ENCODE peak calls at places on chromosome 16, in nine cellular contexts. Z is fibroblast of lung; I is HS-5; T is activated CD4-positive, alpha-beta T cell treated with anti-CD3 and anti-CD28 coated beads, Interleukin-2, amount 50 U/mL, for 1 hour; P is OCI-LY7; B is AG09319; C is cardiac muscle cell; V is stimulated activated CD8-positive, alpha-beta memory T cell treated with anti-CD3 and anti-CD28 coated beads, Interleukin-2, amount 100 ng/mL, for 1 hour; L is activated T-helper 1 cell treated with anti-CD3 and anti-CD28 coated beads, Interleukin-2, amount 50 U/mL, for 16 hours. A is an unnamed sample.

GRCh38 chr16:12674096-12674495 is 129.6 kb downstream of the CPPED1 start:
- DNase-seq in V (no peak), T (no peak), P (no peak), B (no peak), Z (peak), L (no peak), I (peak), C (no peak), A (no peak)

GRCh38 chr16:57357330-57358151 is 1.0 kb upstream of the CCL22 start:
- DNase-seq in Z (no peak), I (no peak), T (no peak), P (no peak), B (no peak), V (no peak), C (no peak), L (no peak), A (no peak)

GRCh38 chr16:12050361-12050760 is 73.8 kb downstream of the SNX29 start:
- DNase-seq in B (no peak), L (no peak), Z (no peak), P (no peak), T (no peak), I (no peak), C (no peak), V (no peak), A (no peak)

GRCh38 chr16:35868630-35869029 is 2409.2 kb downstream of the TP53TG3F start:
- DNase-seq in T (no peak), Z (no peak), L (no peak), I (no peak), P (no peak), C (no peak), V (no peak), B (no peak), A (no peak)

GRCh38 chr16:87595712-87596111 is 6.6 kb upstream of the JPH3 start:
- DNase-seq in T (no peak), V (no peak), B (no peak), I (no peak), L (no peak), P (no peak), C (no peak), Z (no peak), A (no peak)

GRCh38 chr16:11497329-11497805 is 89.4 kb downstream of the LITAF start:
- DNase-seq in B (peak), C (peak), V (no peak), L (no peak), P (no peak), T (no peak), Z (peak), I (peak), A (no peak)

GRCh38 chr16:48126801-48127644 is 28.8 kb downstream of the ABCC12 start:
- DNase-seq in Z (peak), C (peak), T (no peak), B (peak), V (no peak), I (peak), P (no peak), L (no peak), A (no peak)

GRCh38 chr16:87845213-87845612 is 24.1 kb downstream of the SLC7A5 start:
- DNase-seq in B (no peak), C (no peak), L (no peak), Z (no peak), P (no peak), V (no peak), T (no peak), I (no peak), A (no peak)

GRCh38 chr16:2960183-2961010 is 3.7 kb upstream of the KREMEN2 start:
- DNase-seq in I (no peak), P (no peak), B (no peak), L (no peak), V (no peak), C (no peak), T (no peak), Z (no peak), A (no peak)

GRCh38 chr16:89052824-89053724 is 40.6 kb upstream of the ACSF3 start:
- DNase-seq in V (no peak), I (no peak), C (no peak), Z (peak), L (no peak), T (no peak), B (no peak), P (no peak), A (no peak)

GRCh38 chr16:50068550-50068949 is 2.8 kb downstream of the HEATR3 start:
- DNase-seq in V (no peak), L (no peak), Z (peak), T (no peak), B (no peak), I (no peak), P (no peak), C (no peak), A (no peak)

GRCh38 chr16:25210758-25211157 is 6.0 kb upstream of the AQP8 start:
- DNase-seq in P (no peak), Z (peak), L (no peak), I (no peak), V (no peak), B (no peak), C (no peak), T (no peak), A (no peak)

GRCh38 chr16:20944861-20945390 is 44.4 kb downstream of the LYRM1 start:
- DNase-seq in C (no peak), T (peak), V (no peak), B (no peak), L (no peak), P (peak), Z (peak), I (no peak), A (peak)

GRCh38 chr16:84703671-84704070 is 3.9 kb downstream of the USP10 start:
- DNase-seq in L (no peak), V (no peak), I (no peak), T (no peak), P (no peak), C (no peak), B (no peak), Z (peak), A (no peak)

GRCh38 chr16:82152641-82153094 is 17.4 kb downstream of the MPHOSPH6 start:
- DNase-seq in T (no peak), B (no peak), I (no peak), P (no peak), C (no peak), L (no peak), V (no peak), Z (peak), A (no peak)

GRCh38 chr16:67961551-67961957 is 6.9 kb downstream of the SLC12A4 start:
- DNase-seq in L (no peak), I (no peak), T (no peak), C (no peak), V (no peak), P (no peak), B (no peak), Z (no peak), A (no peak)

GRCh38 chr16:85586360-85587145 is 26.6 kb upstream of the GSE1 start:
- DNase-seq in C (no peak), I (no peak), Z (peak), V (no peak), T (no peak), P (no peak), B (no peak), L (no peak), A (no peak)

GRCh38 chr16:50747206-50747956 is 5.5 kb downstream of the CYLD start:
- DNase-seq in T (no peak), Z (peak), L (no peak), I (no peak), P (peak), V (no peak), B (no peak), C (no peak), A (no peak)

GRCh38 chr16:65884018-65884417 is 482.5 kb upstream of the CDH5 start:
- DNase-seq in L (no peak), C (no peak), I (peak), T (no peak), Z (peak), B (no peak), V (no peak), P (no peak), A (no peak)

GRCh38 chr16:72677662-72678447 is 370.1 kb downstream of the ZFHX3 start:
- DNase-seq in P (no peak), L (no peak), Z (peak), I (peak), C (no peak), V (no peak), T (no peak), B (no peak), A (no peak)

GRCh38 chr16:8621221-8621571 is 302 bp upstream of the METTL22 start:
- DNase-seq in T (no peak), B (no peak), V (no peak), C (no peak), P (no peak), L (no peak), Z (no peak), I (no peak), A (no peak)

GRCh38 chr16:1375741-1376410 is 24.1 kb downstream of the GNPTG start:
- DNase-seq in P (no peak), L (no peak), Z (no peak), V (no peak), I (no peak), C (no peak), T (no peak), B (no peak), A (no peak)

GRCh38 chr16:68292425-68292824 is 18.3 kb downstream of the SLC7A6OS start:
- DNase-seq in L (no peak), P (no peak), I (no peak), C (no peak), Z (no peak), B (no peak), T (no peak), V (no peak), A (no peak)